ENCODE peak calls at places on chromosomes 12 and 14, in five cellular contexts. P is PC-3, K is cardiac muscle cell, O is tibial nerve, A is fibroblast of mammary gland. F is an unnamed sample.

GRCh38 chr12:124404162-124404561 is 109.3 kb downstream of the RFLNA start:
- DNase-seq in O (no peak), A (no peak), K (no peak), P (no peak), F (no peak)

GRCh38 chr12:57553343-57554202 is 3.7 kb downstream of the KIF5A start:
- DNase-seq in K (no peak), P (no peak), O (no peak), A (no peak), F (no peak)

GRCh38 chr12:56257491-56258067 is 605 bp downstream of the ANKRD52 start:
- DNase-seq in O (no peak), P (peak), K (peak), A (peak), F (peak)

GRCh38 chr12:12736759-12737676 is 19.9 kb downstream of the CDKN1B start:
- DNase-seq in A (peak), K (peak), O (no peak), P (peak), F (no peak)

GRCh38 chr14:90759370-90760054 is 56.7 kb downstream of the TTC7B start:
- DNase-seq in O (no peak), P (no peak), A (peak), K (no peak), F (no peak)

GRCh38 chr14:59424707-59425106 is 40.5 kb downstream of the GPR135 start:
- DNase-seq in P (no peak), K (no peak), O (peak), A (peak), F (no peak)

GRCh38 chr12:2877959-2878732 is 1.1 kb downstream of the RHNO1 start:
- DNase-seq in O (no peak), K (no peak), P (no peak), A (peak), F (no peak)

GRCh38 chr12:60832300-60832699 is 1236.5 kb downstream of the SLC16A7 start:
- DNase-seq in O (no peak), P (no peak), A (peak), K (no peak), F (no peak)

GRCh38 chr14:70995671-70996070 is 88.4 kb downstream of the PCNX1 start:
- DNase-seq in O (no peak), A (no peak), P (no peak), K (no peak), F (peak)

GRCh38 chr12:41055875-41056577 is 132.1 kb upstream of the PDZRN4 start:
- DNase-seq in A (peak), O (no peak), P (peak), K (no peak), F (no peak)

GRCh38 chr12:124336184-124336437 is 41.2 kb downstream of the RFLNA start:
- DNase-seq in O (no peak), P (no peak), K (no peak), A (no peak), F (no peak)

GRCh38 chr14:85519661-85520305 is 10.2 kb upstream of the FLRT2 start:
- DNase-seq in A (no peak), P (no peak), O (no peak), K (no peak), F (peak)

GRCh38 chr14:66539034-66539433 is 31.1 kb downstream of the GPHN start:
- DNase-seq in O (no peak), K (no peak), A (no peak), P (no peak), F (no peak)

GRCh38 chr12:57138526-57139272 is 8.7 kb downstream of the LRP1-AS start:
- DNase-seq in O (peak), P (no peak), A (peak), K (no peak), F (peak)

GRCh38 chr12:70609739-70610491 is 27.3 kb downstream of the PTPRB start:
- DNase-seq in K (peak), O (peak), A (peak), P (peak), F (peak)

GRCh38 chr14:88255798-88256197 is 67.3 kb downstream of the KCNK10 start:
- DNase-seq in P (no peak), A (no peak), O (no peak), K (no peak), F (no peak)

GRCh38 chr14:67733609-67734008 is 31.9 kb downstream of the RDH12 start:
- DNase-seq in K (no peak), O (no peak), A (no peak), P (no peak), F (no peak)

GRCh38 chr12:28759334-28759733 is 389.7 kb upstream of the FAR2 start:
- DNase-seq in A (peak), P (peak), K (no peak), O (no peak), F (no peak)

GRCh38 chr14:104993306-104993705 is 7.7 kb downstream of the CLBA1 start:
- DNase-seq in O (no peak), P (no peak), K (no peak), A (no peak), F (no peak)

GRCh38 chr12:49972641-49973360 is at the start of gene AQP6:
- DNase-seq in O (no peak), P (no peak), K (no peak), A (no peak), F (no peak)

GRCh38 chr12:47391566-47391965 is 311.8 kb upstream of the AMIGO2 start:
- DNase-seq in A (no peak), P (no peak), K (no peak), O (no peak), F (no peak)

GRCh38 chr12:30622509-30622908 is 73.2 kb downstream of the IPO8 start:
- DNase-seq in K (no peak), A (peak), O (no peak), P (peak), F (no peak)

GRCh38 chr12:123075591-123076171 is 75.2 kb downstream of the PITPNM2 start:
- DNase-seq in P (peak), K (peak), O (peak), A (no peak), F (no peak)

GRCh38 chr12:128381961-128382360 is 115.0 kb downstream of the TMEM132C start:
- DNase-seq in P (no peak), O (no peak), A (no peak), K (no peak), F (no peak)

GRCh38 chr12:101719566-101719965 is 19.7 kb downstream of the SYCP3 start:
- DNase-seq in O (no peak), P (peak), K (no peak), A (peak), F (no peak)

GRCh38 chr12:7833831-7834230 is 38.9 kb downstream of the SLC2A14 start:
- DNase-seq in O (no peak), P (no peak), A (no peak), K (no peak), F (no peak)

GRCh38 chr12:114269153-114269552 is 136.8 kb downstream of the TBX5 start:
- DNase-seq in K (no peak), P (no peak), O (no peak), A (no peak), F (no peak)

GRCh38 chr12:93921511-93921910 is 226.9 kb upstream of the PLXNC1 start:
- DNase-seq in A (no peak), O (no peak), K (no peak), P (peak), F (no peak)

GRCh38 chr14:104146651-104147345 is 8.4 kb downstream of the KIF26A start:
- DNase-seq in K (no peak), O (no peak), P (no peak), A (no peak), F (no peak)

GRCh38 chr12:17928708-17929366 is 161.2 kb downstream of the RERGL start:
- DNase-seq in O (no peak), P (peak), K (no peak), A (peak), F (peak)

GRCh38 chr12:34349673-34349961 is 327.3 kb downstream of the ALG10 start:
- DNase-seq in K (no peak), P (no peak), O (no peak), A (no peak), F (no peak)

GRCh38 chr12:34348836-34349672 is 326.8 kb downstream of the ALG10 start:
- DNase-seq in O (no peak), P (peak), K (no peak), A (no peak), F (no peak)

GRCh38 chr12:34352098-34352497 is 329.8 kb downstream of the ALG10 start:
- DNase-seq in K (no peak), A (no peak), O (no peak), P (no peak), F (no peak)

GRCh38 chr12:34348064-34348463 is 325.8 kb downstream of the ALG10 start:
- DNase-seq in O (no peak), K (no peak), P (no peak), A (no peak), F (no peak)

GRCh38 chr12:34350092-34351041 is 328.1 kb downstream of the ALG10 start:
- DNase-seq in P (no peak), O (no peak), K (no peak), A (no peak), F (no peak)
- H3K4me3 ChIP-seq in P (peak), O (no peak), K (no peak), A (no peak), F (no peak)

GRCh38 chr14:49897414-49897813 is 4.5 kb downstream of the ARF6 start:
- DNase-seq in O (no peak), A (no peak), P (no peak), K (no peak), F (no peak)
- H3K4me3 ChIP-seq in O (no peak), A (no peak), P (peak), K (no peak), F (no peak)

DNA sequence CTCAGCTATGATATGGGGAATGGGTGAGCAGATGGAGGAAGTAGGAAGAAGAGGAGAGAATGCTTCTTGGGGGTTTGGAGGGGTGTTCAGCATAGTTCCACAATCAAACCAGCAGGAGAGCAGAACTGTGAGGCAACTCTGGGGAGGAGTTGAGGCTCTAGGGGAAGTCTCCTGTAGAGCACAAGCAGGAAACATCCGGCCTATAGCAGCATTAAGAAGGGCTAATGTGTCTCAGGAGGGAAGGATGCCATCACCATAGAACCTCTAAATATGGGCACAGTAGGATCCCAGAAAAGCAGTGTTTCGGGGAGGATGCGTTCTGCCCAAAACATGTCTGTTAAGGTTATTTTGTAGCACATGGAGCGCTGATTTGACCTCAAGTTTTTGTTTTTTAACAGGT is 8.4 kb upstream of the SALL2 start:
- DNase-seq in O (no peak), K (no peak), A (no peak), P (no peak), F (no peak)
- H3K4me3 ChIP-seq in O (no peak), K (no peak), A (no peak), P (no peak), F (no peak)

DNA sequence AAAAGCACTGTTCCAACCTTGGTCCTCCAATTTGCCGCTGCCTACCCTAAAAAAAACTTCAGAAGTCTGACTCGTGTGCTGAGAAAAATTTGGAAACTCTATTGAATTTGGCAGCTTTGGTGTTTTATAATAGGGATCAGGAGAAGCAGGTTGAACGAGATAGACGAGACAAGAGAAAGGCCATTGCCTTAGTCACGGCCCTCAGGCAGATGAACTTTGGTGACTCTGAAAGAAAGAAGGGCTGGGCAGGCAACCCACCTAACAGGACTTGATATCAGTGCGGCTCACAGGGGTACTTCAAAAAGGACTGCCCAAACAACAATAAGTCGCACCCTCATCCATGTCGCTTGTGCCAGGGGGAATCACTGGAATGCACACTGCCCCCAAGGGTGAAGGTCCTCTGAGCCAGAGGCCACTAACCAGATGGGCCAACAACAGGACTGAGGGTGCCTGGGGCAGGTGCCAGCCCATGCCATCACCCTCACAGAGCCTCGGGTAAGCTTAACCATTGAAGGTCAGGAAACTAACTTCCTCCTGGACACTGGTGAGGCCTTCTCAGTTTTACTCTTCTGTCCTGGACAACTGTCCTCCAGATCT is 102.5 kb upstream of the SSTR1 start:
- DNase-seq in P (peak), A (no peak), O (no peak), K (no peak), F (no peak)
- H3K4me3 ChIP-seq in P (no peak), A (no peak), O (no peak), K (no peak), F (no peak)

GRCh38 chr14:102255401-102256190 is 49.4 kb downstream of the MOK start:
- DNase-seq in P (no peak), K (no peak), A (peak), O (no peak), F (no peak)
- H3K4me3 ChIP-seq in P (no peak), K (no peak), A (no peak), O (no peak), F (no peak)

GRCh38 chr12:54587315-54587821 is 1.1 kb downstream of the PPP1R1A start:
- DNase-seq in K (peak), A (no peak), O (no peak), P (no peak), F (no peak)
- H3K4me3 ChIP-seq in K (peak), A (no peak), O (no peak), P (no peak), F (no peak)

DNA sequence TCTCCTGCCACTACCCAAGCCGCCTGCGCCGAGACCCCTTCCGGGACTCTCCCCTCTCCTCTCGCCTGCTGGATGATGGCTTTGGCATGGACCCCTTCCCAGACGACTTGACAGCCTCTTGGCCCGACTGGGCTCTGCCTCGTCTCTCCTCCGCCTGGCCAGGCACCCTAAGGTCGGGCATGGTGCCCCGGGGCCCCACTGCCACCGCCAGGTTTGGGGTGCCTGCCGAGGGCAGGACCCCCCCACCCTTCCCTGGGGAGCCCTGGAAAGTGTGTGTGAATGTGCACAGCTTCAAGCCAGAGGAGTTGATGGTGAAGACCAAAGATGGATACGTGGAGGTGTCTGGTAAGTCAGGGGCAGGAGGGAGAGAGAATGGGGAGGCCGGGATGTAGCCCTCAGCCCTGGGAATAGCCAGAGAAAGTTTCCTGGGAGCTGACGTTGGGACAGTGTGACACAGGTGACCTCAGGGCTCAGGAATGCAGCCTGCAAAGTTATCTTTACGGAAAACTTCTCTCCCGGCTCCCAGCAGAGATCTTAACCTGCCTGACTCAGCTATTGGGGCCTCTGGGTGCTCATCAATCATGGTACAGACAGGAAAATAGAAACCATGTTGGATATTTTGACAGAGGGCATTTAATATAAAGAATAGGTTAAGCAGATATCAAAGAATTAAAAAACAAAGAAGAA is 747 bp downstream of the HSPB8 start:
- DNase-seq in P (peak), K (peak), O (peak), A (peak), F (peak)
- H3K4me3 ChIP-seq in P (peak), K (peak), O (peak), A (peak), F (peak)

F was measured in Caco-2.